ENCODE peak calls at places on chromosomes 7 and 10, in nine cellular contexts. B is esophagus squamous epithelium; P is central memory CD4-positive, alpha-beta T cell; S is kidney epithelial cell; W is mesenteric fat pad; C is ELR; T is mucosa of gallbladder; O is DMS 273 treated with DMSO at 0.1 percent for 48 hours; N is aorta. V is an unnamed sample.

GRCh38 chr10:105189464-105189800 is 548.3 kb downstream of the SORCS3 start:
- DNase-seq in B (no peak), P (no peak), S (peak; percentile 54), W (no peak), C (peak; percentile 1), T (no peak), O (no peak), N (no peak), V (no peak)

GRCh38 chr10:114917927-114918672 is 19.9 kb upstream of the TRUB1 start:
- DNase-seq in B (no peak), P (no peak), S (peak; percentile 92), W (no peak), C (peak; percentile 57), T (no peak), O (no peak), N (no peak), V (no peak)

GRCh38 chr10:119602241-119603095 is 5.7 kb upstream of the TIAL1 start:
- DNase-seq in B (no peak), P (peak; percentile 4), S (no peak), W (no peak), C (peak; percentile 49), T (peak; percentile 35), O (no peak), N (no peak), V (no peak)

GRCh38 chr7:12764355-12765000 is 77.0 kb downstream of the ARL4A start:
- DNase-seq in B (no peak), P (no peak), S (no peak), W (no peak), C (no peak), T (no peak), O (no peak), N (no peak), V (peak; percentile 93)

GRCh38 chr10:6008497-6009142 is 31.3 kb upstream of the IL15RA start:
- DNase-seq in B (no peak), P (no peak), S (no peak), W (no peak), C (no peak), T (no peak), O (no peak), N (no peak), V (no peak)

GRCh38 chr10:103254538-103255325 is 9.0 kb downstream of the RPEL1 start:
- DNase-seq in B (no peak), P (no peak), S (no peak), W (no peak), C (peak; percentile 79), T (no peak), O (no peak), N (no peak), V (no peak)

GRCh38 chr7:137572071-137572784 is 228.7 kb upstream of the PTN start:
- DNase-seq in B (no peak), P (no peak), S (no peak), W (no peak), C (no peak), T (no peak), O (no peak), N (no peak), V (no peak)

GRCh38 chr10:73908853-73909611 is 1.9 kb upstream of the PLAU start:
- DNase-seq in B (no peak), P (peak; percentile 14), S (peak; percentile 97), W (no peak), C (peak; percentile 100), T (no peak), O (no peak), N (peak; percentile 73), V (no peak)

GRCh38 chr7:75931676-75932075 is 16.7 kb downstream of the POR start:
- DNase-seq in B (no peak), P (no peak), S (no peak), W (no peak), C (no peak), T (no peak), O (peak; percentile 98), N (no peak), V (no peak)

GRCh38 chr7:18896343-18896975 is 221.0 kb downstream of the TWIST1 start:
- DNase-seq in B (no peak), P (no peak), S (no peak), W (no peak), C (peak; percentile 32), T (no peak), O (no peak), N (no peak), V (no peak)

GRCh38 chr7:89027781-89028180 is 232.2 kb upstream of the TEX47 start:
- DNase-seq in B (no peak), P (no peak), S (no peak), W (no peak), C (no peak), T (no peak), O (no peak), N (no peak), V (peak; percentile 93)

GRCh38 chr7:44961844-44962482 is 16.9 kb downstream of the MYO1G start:
- DNase-seq in B (no peak), P (no peak), S (no peak), W (peak; percentile 87), C (no peak), T (no peak), O (no peak), N (no peak), V (no peak)